ENCODE peak calls at places on chromosome 3, in six cellular contexts. One of them, this sample, is unnamed.

GRCh38 chr3:99895706-99896441 is 78.2 kb downstream of the CMSS1 start:
- DNase-seq in NB4: peak; percentile 83
- DNase-seq in A549: peak; percentile 48
- DNase-seq in stomach: no peak
- DNase-seq in uterus: no peak
- DNase-seq in ovary: no peak
- DNase-seq in this sample: no peak

GRCh38 chr3:135865085-135865484 is 100.4 kb upstream of the PPP2R3A start:
- DNase-seq in uterus: no peak
- DNase-seq in ovary: no peak
- DNase-seq in A549: no peak
- DNase-seq in NB4: no peak
- DNase-seq in stomach: no peak
- DNase-seq in this sample: no peak

GRCh38 chr3:178536271-178537079 is at the start of gene KCNMB2:
- DNase-seq in A549: no peak
- DNase-seq in ovary: no peak
- DNase-seq in NB4: no peak
- DNase-seq in stomach: no peak
- DNase-seq in uterus: no peak
- DNase-seq in this sample: no peak

GRCh38 chr3:194305356-194306108 is 45.6 kb downstream of the CPN2 start:
- DNase-seq in ovary: no peak
- DNase-seq in NB4: no peak
- DNase-seq in stomach: no peak
- DNase-seq in A549: no peak
- DNase-seq in uterus: no peak
- DNase-seq in this sample: no peak

GRCh38 chr3:150970665-150971327 is 1.7 kb downstream of the CLRN1 start:
- DNase-seq in stomach: no peak
- DNase-seq in A549: peak; percentile 4
- DNase-seq in uterus: no peak
- DNase-seq in NB4: no peak
- DNase-seq in ovary: no peak
- DNase-seq in this sample: no peak

GRCh38 chr3:46496745-46497555 is 826 bp upstream of the RTP3 start:
- DNase-seq in ovary: no peak
- DNase-seq in A549: no peak
- DNase-seq in uterus: no peak
- DNase-seq in stomach: no peak
- DNase-seq in NB4: peak; percentile 62
- DNase-seq in this sample: no peak

GRCh38 chr3:190063490-190063889 is 57.2 kb downstream of the P3H2 start:
- DNase-seq in NB4: no peak
- DNase-seq in uterus: no peak
- DNase-seq in ovary: no peak
- DNase-seq in stomach: no peak
- DNase-seq in A549: no peak
- DNase-seq in this sample: no peak

GRCh38 chr3:194395767-194396527 is 3.1 kb downstream of the GP5 start:
- DNase-seq in stomach: no peak
- DNase-seq in ovary: peak; percentile 70
- DNase-seq in A549: no peak
- DNase-seq in NB4: no peak
- DNase-seq in uterus: peak; percentile 56
- DNase-seq in this sample: peak; percentile 56

GRCh38 chr3:49804141-49805041 is 1.3 kb downstream of the INKA1 start:
- DNase-seq in stomach: no peak
- DNase-seq in ovary: peak; percentile 48
- DNase-seq in A549: no peak
- DNase-seq in uterus: peak; percentile 38
- DNase-seq in NB4: peak; percentile 63
- DNase-seq in this sample: no peak

GRCh38 chr3:179451335-179452165 is at the start of gene GNB4:
- DNase-seq in uterus: peak; percentile 79
- DNase-seq in A549: peak; percentile 75
- DNase-seq in stomach: peak; percentile 73
- DNase-seq in NB4: peak; percentile 93
- DNase-seq in ovary: peak; percentile 73
- DNase-seq in this sample: peak; percentile 70

GRCh38 chr3:73485877-73486311 is 138.8 kb downstream of the PDZRN3 start:
- DNase-seq in stomach: no peak
- DNase-seq in ovary: no peak
- DNase-seq in uterus: no peak
- DNase-seq in NB4: no peak
- DNase-seq in A549: no peak
- DNase-seq in this sample: no peak

GRCh38 chr3:183745300-183746098 is 47.9 kb downstream of the YEATS2 start:
- DNase-seq in ovary: no peak
- DNase-seq in A549: peak; percentile 55
- DNase-seq in stomach: no peak
- DNase-seq in NB4: no peak
- DNase-seq in uterus: no peak
- DNase-seq in this sample: no peak

GRCh38 chr3:174859109-174859735 is at the start of gene NAALADL2:
- DNase-seq in NB4: no peak
- DNase-seq in ovary: no peak
- DNase-seq in uterus: no peak
- DNase-seq in stomach: no peak
- DNase-seq in A549: no peak
- DNase-seq in this sample: no peak

GRCh38 chr3:113242091-113242581 is 30.8 kb downstream of the BOC start:
- DNase-seq in NB4: peak; percentile 86
- DNase-seq in stomach: no peak
- DNase-seq in uterus: no peak
- DNase-seq in ovary: no peak
- DNase-seq in A549: no peak
- DNase-seq in this sample: no peak

GRCh38 chr3:69130689-69131088 is 8.3 kb upstream of the LMOD3 start:
- DNase-seq in NB4: no peak
- DNase-seq in stomach: no peak
- DNase-seq in A549: no peak
- DNase-seq in uterus: no peak
- DNase-seq in ovary: no peak
- DNase-seq in this sample: no peak

GRCh38 chr3:106824856-106825255 is 552.4 kb upstream of the CCDC54 start:
- DNase-seq in uterus: no peak
- DNase-seq in stomach: no peak
- DNase-seq in NB4: peak; percentile 10
- DNase-seq in A549: peak; percentile 15
- DNase-seq in ovary: no peak
- DNase-seq in this sample: no peak

GRCh38 chr3:48407542-48408099 is 22.3 kb downstream of the PLXNB1 start:
- DNase-seq in NB4: no peak
- DNase-seq in stomach: no peak
- DNase-seq in ovary: no peak
- DNase-seq in A549: no peak
- DNase-seq in uterus: peak; percentile 14
- DNase-seq in this sample: no peak

GRCh38 chr3:144746631-144747030 is 775.0 kb downstream of the DIPK2A start:
- DNase-seq in uterus: no peak
- DNase-seq in ovary: no peak
- DNase-seq in stomach: no peak
- DNase-seq in NB4: no peak
- DNase-seq in A549: no peak
- DNase-seq in this sample: no peak

GRCh38 chr3:52805270-52806039 is 10.9 kb downstream of the ITIH3 start:
- DNase-seq in uterus: no peak
- DNase-seq in ovary: no peak
- DNase-seq in A549: no peak
- DNase-seq in stomach: no peak
- DNase-seq in NB4: no peak
- DNase-seq in this sample: no peak

GRCh38 chr3:129604942-129605592 is 1.4 kb downstream of the PLXND1 start:
- DNase-seq in A549: no peak
- DNase-seq in uterus: no peak
- DNase-seq in NB4: no peak
- DNase-seq in stomach: no peak
- DNase-seq in ovary: no peak
- DNase-seq in this sample: no peak
- TF ChIP-seq CTCF in A549: no peak
- TF ChIP-seq CTCF in uterus: no peak
- TF ChIP-seq CTCF in NB4: no peak
- TF ChIP-seq CTCF in stomach: no peak
- TF ChIP-seq CTCF in ovary: no peak
- TF ChIP-seq CTCF in this sample: no peak

GRCh38 chr3:125219261-125219701 is 6.7 kb upstream of the SLC12A8 start:
- DNase-seq in stomach: no peak
- DNase-seq in uterus: no peak
- DNase-seq in A549: no peak
- DNase-seq in NB4: no peak
- DNase-seq in ovary: no peak
- DNase-seq in this sample: no peak
- TF ChIP-seq POLR2A in stomach: no peak
- TF ChIP-seq POLR2A in uterus: no peak
- TF ChIP-seq POLR2A in A549: no peak
- TF ChIP-seq POLR2A in NB4: no peak
- TF ChIP-seq POLR2A in ovary: no peak
- TF ChIP-seq POLR2A in this sample: no peak

GRCh38 chr3:30904986-30905385 is 10.5 kb upstream of the GADL1 start:
- DNase-seq in A549: no peak
- DNase-seq in ovary: no peak
- DNase-seq in stomach: no peak
- DNase-seq in NB4: no peak
- DNase-seq in uterus: no peak
- DNase-seq in this sample: no peak
- TF ChIP-seq CTCF in A549: no peak
- TF ChIP-seq CTCF in ovary: no peak
- TF ChIP-seq CTCF in stomach: no peak
- TF ChIP-seq CTCF in NB4: no peak
- TF ChIP-seq CTCF in uterus: no peak
- TF ChIP-seq CTCF in this sample: no peak

GRCh38 chr3:138609898-138610266 is 1.3 kb downstream of the FAIM start:
- DNase-seq in uterus: no peak
- DNase-seq in A549: no peak
- DNase-seq in NB4: no peak
- DNase-seq in ovary: no peak
- DNase-seq in stomach: no peak
- DNase-seq in this sample: no peak

GRCh38 chr3:138608322-138609214 is at the start of gene FAIM:
- DNase-seq in ovary: peak; percentile 73
- DNase-seq in uterus: peak; percentile 69
- DNase-seq in A549: peak; percentile 78
- DNase-seq in stomach: peak; percentile 71
- DNase-seq in NB4: peak; percentile 86
- DNase-seq in this sample: peak; percentile 94
- TF ChIP-seq POLR2A in ovary: peak; percentile 22
- TF ChIP-seq POLR2A in uterus: peak; percentile 32
- TF ChIP-seq POLR2A in A549: peak; percentile 29
- TF ChIP-seq POLR2A in stomach: no peak
- TF ChIP-seq POLR2A in NB4: peak; percentile 55
- TF ChIP-seq POLR2A in this sample: no peak

GRCh38 chr3:112116777-112117186 is 16.3 kb downstream of the GCSAM start:
- DNase-seq in uterus: no peak
- DNase-seq in stomach: no peak
- DNase-seq in A549: no peak
- DNase-seq in ovary: no peak
- DNase-seq in NB4: no peak
- DNase-seq in this sample: no peak

GRCh38 chr3:112115806-112116383 is 17.2 kb downstream of the GCSAM start:
- DNase-seq in uterus: no peak
- DNase-seq in A549: no peak
- DNase-seq in ovary: no peak
- DNase-seq in stomach: no peak
- DNase-seq in NB4: no peak
- DNase-seq in this sample: no peak

GRCh38 chr3:112119686-112120484 is 13.2 kb downstream of the GCSAM start:
- DNase-seq in NB4: no peak
- DNase-seq in ovary: no peak
- DNase-seq in stomach: no peak
- DNase-seq in A549: no peak
- DNase-seq in uterus: no peak
- DNase-seq in this sample: no peak

GRCh38 chr3:112117415-112117814 is 15.6 kb downstream of the GCSAM start:
- DNase-seq in uterus: no peak
- DNase-seq in ovary: no peak
- DNase-seq in NB4: no peak
- DNase-seq in stomach: no peak
- DNase-seq in A549: no peak
- DNase-seq in this sample: no peak

GRCh38 chr3:112117826-112118571 is 15.0 kb downstream of the GCSAM start:
- DNase-seq in uterus: no peak
- DNase-seq in NB4: peak; percentile 13
- DNase-seq in stomach: no peak
- DNase-seq in ovary: no peak
- DNase-seq in A549: no peak
- DNase-seq in this sample: no peak
- TF ChIP-seq CTCF in uterus: no peak
- TF ChIP-seq CTCF in NB4: no peak
- TF ChIP-seq CTCF in stomach: no peak
- TF ChIP-seq CTCF in ovary: no peak
- TF ChIP-seq CTCF in A549: no peak
- TF ChIP-seq CTCF in this sample: no peak

GRCh38 chr3:161293381-161293780 is 72.3 kb downstream of the NMD3 start:
- DNase-seq in uterus: no peak
- DNase-seq in A549: no peak
- DNase-seq in ovary: no peak
- DNase-seq in stomach: no peak
- DNase-seq in NB4: no peak
- DNase-seq in this sample: no peak

GRCh38 chr3:161295325-161295724 is 74.2 kb downstream of the NMD3 start:
- DNase-seq in uterus: no peak
- DNase-seq in NB4: no peak
- DNase-seq in A549: no peak
- DNase-seq in stomach: no peak
- DNase-seq in ovary: no peak
- DNase-seq in this sample: no peak

GRCh38 chr3:161296814-161297213 is 74.5 kb downstream of the SPTSSB start:
- DNase-seq in stomach: no peak
- DNase-seq in A549: no peak
- DNase-seq in uterus: no peak
- DNase-seq in ovary: no peak
- DNase-seq in NB4: no peak
- DNase-seq in this sample: no peak

DNA sequence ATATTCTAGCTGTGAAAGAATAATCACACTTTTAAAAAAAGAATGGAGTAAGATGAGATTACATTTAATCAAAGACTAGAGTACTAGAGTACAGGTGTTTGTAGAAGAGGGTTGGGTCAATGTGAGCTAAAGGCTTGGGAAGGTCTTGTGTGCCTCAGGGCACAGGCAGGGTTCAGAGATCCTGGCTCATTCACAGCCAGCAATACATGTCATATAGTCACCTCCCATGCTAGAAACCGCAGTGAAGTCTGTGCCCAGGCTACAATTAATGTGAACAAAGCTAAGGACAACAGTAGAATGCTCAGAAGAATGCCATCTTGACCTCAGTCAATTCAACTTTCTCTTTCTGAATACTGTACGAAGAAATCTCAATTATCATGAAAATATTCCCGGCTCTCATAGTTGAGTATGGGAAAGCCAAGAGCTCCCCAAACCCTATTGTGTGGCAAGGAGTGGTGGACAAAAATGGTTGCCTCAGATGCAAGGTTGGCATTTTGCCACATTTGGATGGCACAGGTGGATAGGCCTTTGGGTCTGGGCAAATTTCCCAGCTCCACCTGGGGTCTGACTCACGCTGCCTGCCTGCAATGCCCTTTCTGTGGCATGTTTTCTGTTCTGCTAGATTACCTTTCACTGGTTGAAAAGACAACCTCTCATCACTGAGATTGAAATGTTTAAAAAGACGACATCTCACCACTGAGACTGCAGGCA is 70.2 kb downstream of the NMD3 start:
- DNase-seq in stomach: peak; percentile 54
- DNase-seq in A549: no peak
- DNase-seq in uterus: no peak
- DNase-seq in NB4: no peak
- DNase-seq in ovary: no peak
- DNase-seq in this sample: no peak
- TF ChIP-seq POLR2A in stomach: no peak
- TF ChIP-seq POLR2A in A549: no peak
- TF ChIP-seq POLR2A in uterus: no peak
- TF ChIP-seq POLR2A in NB4: no peak
- TF ChIP-seq POLR2A in ovary: no peak
- TF ChIP-seq POLR2A in this sample: no peak